ENCODE peak calls at places on chromosome 16, in seven cellular contexts. O is pancreas, I is epithelial cell of esophagus, R is retinal pigment epithelial cell, S is transverse colon, W is cardiac fibroblast, M is mammary epithelial cell. H is an unnamed sample.

GRCh38 chr16:70304892-70305448 is 6.0 kb downstream of the DDX19B start:
- DNase-seq in O (no peak), W (no peak), S (no peak), M (peak), R (no peak), I (peak), H (no peak)

GRCh38 chr16:56691885-56692284 is 9.6 kb downstream of the MT1X start:
- DNase-seq in M (peak), O (peak), I (peak), S (peak), W (peak), R (peak), H (peak)

GRCh38 chr16:20675488-20676267 is 21.8 kb downstream of the ACSM1 start:
- DNase-seq in I (peak), S (peak), R (no peak), O (peak), W (peak), M (peak), H (peak)

GRCh38 chr16:69563605-69564580 is 1.9 kb upstream of the NFAT5 start:
- DNase-seq in S (no peak), I (peak), M (peak), O (no peak), R (no peak), W (peak), H (peak)

GRCh38 chr16:49376206-49376605 is 2.6 kb downstream of the C16orf78 start:
- DNase-seq in I (no peak), S (no peak), M (no peak), O (no peak), R (no peak), W (no peak), H (no peak)

GRCh38 chr16:20383106-20384029 is 21.2 kb downstream of the PDILT start:
- DNase-seq in M (peak), W (peak), I (peak), O (peak), R (peak), S (peak), H (peak)

GRCh38 chr16:26981266-26981938 is 85.3 kb upstream of the C16orf82 start:
- DNase-seq in I (no peak), S (no peak), M (no peak), R (no peak), O (no peak), W (peak), H (peak)

GRCh38 chr16:20166531-20167235 is 93.0 kb upstream of the GPR139 start:
- DNase-seq in W (no peak), R (peak), O (no peak), M (no peak), S (no peak), I (no peak), H (no peak)

GRCh38 chr16:52994942-52995341 is 57.8 kb downstream of the CHD9NB start:
- DNase-seq in O (no peak), S (no peak), M (no peak), I (no peak), R (no peak), W (no peak), H (no peak)

GRCh38 chr16:61324044-61324443 is 712.2 kb downstream of the CDH8 start:
- DNase-seq in M (no peak), R (no peak), W (no peak), S (no peak), O (no peak), I (no peak), H (no peak)

GRCh38 chr16:4253394-4254150 is 11.7 kb upstream of the SRL start:
- DNase-seq in W (peak), R (peak), I (peak), M (peak), S (peak), O (peak), H (peak)

GRCh38 chr16:19974607-19975006 is 90.0 kb upstream of the GPRC5B start:
- DNase-seq in I (no peak), W (no peak), R (no peak), O (no peak), S (no peak), M (no peak), H (no peak)

GRCh38 chr16:4323845-4324478 is 8.1 kb downstream of the GLIS2 start:
- DNase-seq in R (no peak), W (peak), M (no peak), O (peak), S (peak), I (no peak), H (peak)

DNA sequence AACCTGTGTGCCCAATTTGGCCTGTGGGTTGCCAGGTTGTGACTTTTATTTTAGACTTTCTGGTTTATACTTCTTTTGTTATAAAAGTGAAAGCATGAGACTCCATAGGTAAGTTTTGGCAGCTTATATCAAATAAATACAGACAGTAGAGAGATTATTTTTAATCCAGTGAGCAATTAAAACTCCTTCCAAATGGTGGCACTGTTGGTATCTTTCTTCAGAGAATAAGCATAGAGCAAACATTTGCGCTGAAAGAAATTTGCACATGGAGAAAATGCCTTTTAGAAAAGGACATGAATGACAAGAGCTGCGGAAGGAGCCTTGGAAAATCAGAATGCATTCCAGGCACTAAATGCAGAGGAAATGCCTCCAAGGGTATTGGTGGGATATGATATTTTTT is 46.1 kb upstream of the DNAJA2 start:
- DNase-seq in R (no peak), W (peak), O (no peak), I (peak), M (no peak), S (no peak), H (no peak)
- TF ChIP-seq CTCF in R (peak), W (peak), O (no peak), I (peak), M (no peak), S (no peak), H (peak)

GRCh38 chr16:1674751-1675664 is 3.1 kb upstream of the JPT2 start:
- DNase-seq in M (peak), W (peak), O (no peak), S (no peak), R (no peak), I (peak), H (peak)

GRCh38 chr16:1678500-1679098 is 520 bp downstream of the JPT2 start:
- DNase-seq in I (peak), M (peak), R (no peak), W (peak), S (peak), O (peak), H (peak)

GRCh38 chr16:1676661-1677060 is 1.4 kb upstream of the JPT2 start:
- DNase-seq in O (no peak), I (no peak), W (no peak), S (no peak), M (no peak), R (no peak), H (no peak)

GRCh38 chr16:1677942-1678499 is at the start of gene JPT2:
- DNase-seq in W (peak), S (peak), I (peak), M (peak), R (peak), O (peak), H (peak)

GRCh38 chr16:1677339-1677738 is 740 bp upstream of the JPT2 start:
- DNase-seq in R (no peak), W (no peak), O (no peak), M (no peak), I (no peak), S (no peak), H (no peak)
- H3K4me3 ChIP-seq in R (peak), W (no peak), O (peak), M (no peak), I (no peak), S (no peak), H (no peak)

GRCh38 chr16:13542284-13542683 is 377.7 kb upstream of the ERCC4 start:
- DNase-seq in W (no peak), R (no peak), O (no peak), M (no peak), I (no peak), S (no peak), H (no peak)
- TF ChIP-seq CTCF in W (no peak), R (no peak), O (no peak), M (no peak), I (no peak), S (no peak), H (no peak)

DNA sequence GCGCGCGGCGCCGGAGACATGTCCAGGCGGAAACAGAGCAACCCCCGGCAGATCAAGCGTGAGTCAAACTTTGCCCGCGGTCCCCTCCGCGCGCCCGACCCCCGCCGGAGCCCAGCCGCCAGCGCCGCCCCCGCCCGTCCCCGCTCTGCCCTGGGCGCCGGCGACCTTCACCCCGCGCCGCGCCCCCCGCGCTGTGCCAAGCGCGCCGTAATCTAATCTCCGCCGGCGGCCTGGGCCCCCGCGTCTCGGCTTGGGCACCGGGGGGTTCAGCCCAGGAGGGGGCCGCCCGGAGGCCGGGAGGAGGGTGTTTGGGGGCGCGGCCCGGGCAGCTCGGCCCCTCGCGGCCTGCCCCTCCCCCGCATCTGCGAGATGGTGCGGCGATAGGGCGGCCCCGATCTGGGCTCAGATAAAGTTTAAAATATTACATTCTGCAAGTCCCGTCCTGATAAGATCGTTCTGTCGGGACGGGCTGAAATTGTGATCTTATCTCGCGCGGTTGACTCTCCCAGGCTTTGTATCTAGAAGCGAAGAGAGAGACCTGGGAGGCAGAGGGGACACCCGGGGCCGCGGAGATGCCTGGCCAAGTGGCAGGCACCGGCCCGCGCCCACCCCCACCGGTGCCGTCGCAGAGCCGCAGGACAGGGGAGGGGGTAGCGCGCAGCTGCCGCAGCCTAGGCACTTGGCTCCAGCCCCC is 688 bp downstream of the ZFPM1 start:
- DNase-seq in I (peak), S (no peak), R (no peak), M (peak), W (no peak), O (no peak), H (no peak)
- H3K4me3 ChIP-seq in I (peak), S (peak), R (peak), M (peak), W (peak), O (peak), H (peak)

GRCh38 chr16:87016056-87016455 is 301.1 kb downstream of the C16orf95 start:
- DNase-seq in O (no peak), I (no peak), R (no peak), S (no peak), M (no peak), W (no peak), H (no peak)

GRCh38 chr16:87016636-87017035 is 300.6 kb downstream of the C16orf95 start:
- DNase-seq in I (no peak), O (no peak), S (no peak), W (no peak), R (no peak), M (no peak), H (peak)

GRCh38 chr16:87014112-87014511 is 303.1 kb downstream of the C16orf95 start:
- DNase-seq in I (no peak), S (no peak), R (no peak), W (no peak), M (no peak), O (no peak), H (no peak)

GRCh38 chr16:87012954-87013938 is 303.9 kb downstream of the C16orf95 start:
- DNase-seq in I (no peak), M (no peak), S (no peak), O (no peak), W (no peak), R (no peak), H (no peak)

DNA sequence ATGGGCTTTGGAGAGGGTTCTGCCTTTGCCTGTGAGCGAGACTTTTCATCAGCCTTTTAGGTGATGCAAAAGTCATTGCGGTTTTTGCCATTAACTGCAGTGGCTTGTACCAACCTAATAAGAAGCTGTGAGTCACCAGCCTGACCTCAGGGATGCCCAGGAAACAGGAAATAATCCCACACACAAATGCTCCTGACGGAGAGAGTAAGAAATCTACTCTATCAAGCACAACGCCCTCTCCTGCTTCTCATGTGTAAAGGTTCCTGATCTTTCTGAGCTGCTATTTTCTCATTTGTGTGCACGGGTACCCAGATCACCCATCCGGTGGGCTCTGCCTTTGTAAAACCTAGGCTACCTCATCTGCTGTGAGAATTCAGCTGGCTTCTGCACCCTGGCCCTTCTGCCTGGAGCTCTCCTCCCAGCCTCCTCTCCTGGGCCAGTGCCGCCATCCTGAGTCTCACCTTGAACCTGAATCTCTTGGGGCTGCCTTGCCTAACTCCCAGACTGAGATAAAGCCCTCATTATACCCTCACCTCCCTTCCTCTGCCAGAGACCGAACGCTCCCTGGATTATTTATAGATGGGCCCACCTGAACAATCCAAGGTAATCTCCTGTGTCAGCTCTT is 299.7 kb downstream of the C16orf95 start:
- DNase-seq in R (peak), W (peak), M (peak), S (no peak), I (peak), O (no peak), H (peak)
- TF ChIP-seq CTCF in R (peak), W (peak), M (peak), S (no peak), I (peak), O (no peak), H (peak)

GRCh38 chr16:55118701-55119260 is 188.1 kb downstream of the IRX5 start:
- DNase-seq in O (no peak), M (no peak), W (no peak), I (no peak), S (no peak), R (no peak), H (no peak)

GRCh38 chr16:55115506-55115905 is 184.8 kb downstream of the IRX5 start:
- DNase-seq in R (no peak), W (no peak), I (no peak), S (no peak), M (no peak), O (no peak), H (no peak)

GRCh38 chr16:55116165-55116894 is 185.7 kb downstream of the IRX5 start:
- DNase-seq in M (peak), I (peak), S (no peak), R (no peak), O (no peak), W (no peak), H (no peak)

GRCh38 chr16:55123652-55124051 is 193.0 kb downstream of the IRX5 start:
- DNase-seq in I (no peak), S (no peak), W (no peak), O (no peak), M (no peak), R (no peak), H (no peak)

GRCh38 chr16:55120408-55120807 is 189.7 kb downstream of the IRX5 start:
- DNase-seq in S (no peak), R (no peak), I (no peak), M (peak), O (no peak), W (no peak), H (no peak)
- H3K4me3 ChIP-seq in S (no peak), R (no peak), I (no peak), M (no peak), O (no peak), W (no peak), H (no peak)

GRCh38 chr16:67278773-67279295 is 498 bp upstream of the PLEKHG4 start:
- DNase-seq in R (no peak), W (no peak), M (no peak), I (no peak), O (no peak), S (peak), H (peak)

GRCh38 chr16:67280090-67281015 is 1.0 kb downstream of the PLEKHG4 start:
- DNase-seq in I (no peak), S (no peak), O (no peak), M (no peak), R (no peak), W (no peak), H (no peak)

GRCh38 chr16:67277294-67277998 is 1.9 kb upstream of the PLEKHG4 start:
- DNase-seq in W (peak), O (peak), S (peak), M (peak), I (peak), R (peak), H (peak)

GRCh38 chr16:67279296-67280089 is at the start of gene PLEKHG4:
- DNase-seq in I (peak), O (peak), M (peak), W (peak), R (no peak), S (peak), H (peak)

GRCh38 chr16:67277999-67278772 is 1.1 kb upstream of the PLEKHG4 start:
- DNase-seq in O (no peak), S (no peak), W (peak), M (peak), I (peak), R (no peak), H (peak)
- TF ChIP-seq CTCF in O (no peak), S (no peak), W (no peak), M (no peak), I (no peak), R (no peak), H (no peak)

GRCh38 chr16:80938035-80938927 is 68.4 kb downstream of the CMC2 start:
- DNase-seq in O (peak), M (peak), R (peak), W (peak), S (peak), I (peak), H (peak)
- H3K4me3 ChIP-seq in O (no peak), M (no peak), R (no peak), W (peak), S (no peak), I (no peak), H (peak)

GRCh38 chr16:28879261-28879840 is 1.1 kb downstream of the ATP2A1 start:
- DNase-seq in W (no peak), O (no peak), S (peak), R (no peak), I (no peak), M (no peak), H (no peak)
- TF ChIP-seq CTCF in W (no peak), O (no peak), S (no peak), R (no peak), I (no peak), M (no peak), H (no peak)

GRCh38 chr16:30786115-30786935 is 680 bp downstream of the ZNF629 start:
- DNase-seq in I (peak), M (peak), S (peak), R (no peak), O (peak), W (peak), H (peak)

GRCh38 chr16:30786936-30787612 is at the start of gene ZNF629:
- DNase-seq in R (no peak), I (peak), M (peak), O (peak), W (peak), S (peak), H (peak)

GRCh38 chr16:30784215-30784614 is 2.8 kb downstream of the ZNF629 start:
- DNase-seq in M (no peak), O (no peak), R (no peak), S (no peak), W (no peak), I (no peak), H (no peak)

GRCh38 chr16:30783280-30784109 is 3.5 kb downstream of the ZNF629 start:
- DNase-seq in S (no peak), M (no peak), W (no peak), O (peak), R (no peak), I (no peak), H (no peak)

GRCh38 chr16:30785126-30786106 is 1.6 kb downstream of the ZNF629 start:
- DNase-seq in S (no peak), I (no peak), O (no peak), R (no peak), M (no peak), W (no peak), H (no peak)
- H3K4me3 ChIP-seq in S (no peak), I (peak), O (no peak), R (peak), M (peak), W (peak), H (peak)